ENCODE peak calls at places on chromosome 5, in four cellular contexts. K is A549, T is HepG2, W is GM12878. O is an unnamed sample.

GRCh38 chr5:103223031-103223955 is 35.3 kb upstream of the MACIR start:
- DNase-seq in K (no peak), T (no peak), W (no peak), O (no peak)

GRCh38 chr5:5014836-5015235 is 125.3 kb upstream of the ADAMTS16 start:
- DNase-seq in K (no peak), T (no peak), W (no peak), O (no peak)

GRCh38 chr5:54470191-54470590 is 14.7 kb downstream of the HSPB3 start:
- DNase-seq in K (no peak), T (no peak), W (no peak), O (no peak)

GRCh38 chr5:16568875-16569580 is 47.8 kb downstream of the RETREG1 start:
- DNase-seq in K (no peak), T (no peak), W (no peak), O (no peak)

GRCh38 chr5:128121679-128122078 is 38.1 kb downstream of the SLC12A2 start:
- DNase-seq in K (no peak), T (no peak), W (no peak), O (no peak)

GRCh38 chr5:151023651-151024050 is 3.3 kb downstream of the GPX3 start:
- DNase-seq in K (no peak), T (no peak), W (no peak), O (peak; percentile 23)

GRCh38 chr5:502325-503079 is 21.7 kb downstream of the SLC9A3 start:
- DNase-seq in K (no peak), T (no peak), W (no peak), O (no peak)

GRCh38 chr5:132679166-132679565 is 5.4 kb downstream of the IL4 start:
- DNase-seq in K (no peak), T (no peak), W (no peak), O (no peak)

GRCh38 chr5:143340891-143341685 is 62.4 kb downstream of the NR3C1 start:
- DNase-seq in K (no peak), T (no peak), W (no peak), O (no peak)

GRCh38 chr5:28708472-28708871 is 1670.1 kb upstream of the CDH9 start:
- DNase-seq in K (no peak), T (no peak), W (no peak), O (no peak)

GRCh38 chr5:147176422-147176821 is 58.4 kb upstream of the STK32A start:
- DNase-seq in K (no peak), T (no peak), W (no peak), O (no peak)

GRCh38 chr5:176444742-176445141 is 3.4 kb upstream of the FAF2 start:
- DNase-seq in K (no peak), T (no peak), W (no peak), O (no peak)

GRCh38 chr5:134245101-134245604 is 19.3 kb upstream of the PPP2CA start:
- DNase-seq in K (no peak), T (peak; percentile 86), W (no peak), O (no peak)

GRCh38 chr5:167104351-167104750 is 1187.1 kb upstream of the WWC1 start:
- DNase-seq in K (no peak), T (no peak), W (no peak), O (no peak)

GRCh38 chr5:140151719-140152609 is 23.0 kb upstream of the CYSTM1 start:
- DNase-seq in K (no peak), T (no peak), W (no peak), O (no peak)

GRCh38 chr5:142115937-142116614 is 7.5 kb downstream of the NDFIP1 start:
- DNase-seq in K (no peak), T (no peak), W (no peak), O (no peak)

GRCh38 chr5:3891118-3891517 is 295.5 kb downstream of the IRX1 start:
- DNase-seq in K (no peak), T (no peak), W (no peak), O (no peak)

GRCh38 chr5:172283862-172284274 is 304 bp upstream of the UBTD2 start:
- DNase-seq in K (peak; percentile 93), T (peak; percentile 50), W (no peak), O (peak; percentile 96)

GRCh38 chr5:96175090-96175489 is 213.4 kb upstream of the ELL2 start:
- DNase-seq in K (peak; percentile 28), T (no peak), W (peak; percentile 17), O (no peak)

GRCh38 chr5:5638193-5638592 is 215.7 kb downstream of the ICE1 start:
- DNase-seq in K (no peak), T (no peak), W (no peak), O (no peak)

GRCh38 chr5:73948720-73949119 is 322.7 kb downstream of the ARHGEF28 start:
- DNase-seq in K (no peak), T (no peak), W (no peak), O (no peak)

GRCh38 chr5:151741678-151742423 is 16.6 kb downstream of the ATOX1 start:
- DNase-seq in K (no peak), T (no peak), W (no peak), O (no peak)

GRCh38 chr5:75668348-75668895 is 48.8 kb downstream of the POC5 start:
- DNase-seq in K (no peak), T (no peak), W (no peak), O (no peak)

GRCh38 chr5:127305486-127305885 is 14.9 kb downstream of the MEGF10 start:
- DNase-seq in K (no peak), T (no peak), W (no peak), O (no peak)

GRCh38 chr5:73299017-73299630 is 126.1 kb downstream of the TMEM174 start:
- DNase-seq in K (no peak), T (no peak), W (no peak), O (no peak)

GRCh38 chr5:61881821-61882220 is 424.2 kb upstream of the KIF2A start:
- DNase-seq in K (no peak), T (no peak), W (no peak), O (no peak)

GRCh38 chr5:33275921-33276705 is 164.7 kb upstream of the TARS1 start:
- DNase-seq in K (no peak), T (no peak), W (no peak), O (no peak)

GRCh38 chr5:156929366-156929948 is 33.6 kb downstream of the TIMD4 start:
- DNase-seq in K (no peak), T (no peak), W (no peak), O (no peak)

GRCh38 chr5:176543428-176544182 is 5.5 kb upstream of the CDHR2 start:
- DNase-seq in K (peak; percentile 53), T (no peak), W (no peak), O (peak; percentile 89)

GRCh38 chr5:73591698-73592501 is 26.4 kb downstream of the UTP15 start:
- DNase-seq in K (no peak), T (no peak), W (no peak), O (no peak)

GRCh38 chr5:67966712-67967111 is 248.8 kb upstream of the PIK3R1 start:
- DNase-seq in K (no peak), T (no peak), W (no peak), O (no peak)

GRCh38 chr5:62326702-62327101 is 20.7 kb downstream of the KIF2A start:
- DNase-seq in K (no peak), T (no peak), W (no peak), O (no peak)

GRCh38 chr5:58793888-58794287 is 211.0 kb downstream of the RAB3C start:
- DNase-seq in K (no peak), T (no peak), W (no peak), O (no peak)

GRCh38 chr5:97752871-97753270 is 569.8 kb upstream of the RIOK2 start:
- DNase-seq in K (no peak), T (no peak), W (no peak), O (no peak)

GRCh38 chr5:78527054-78527884 is 121.3 kb downstream of the LHFPL2 start:
- DNase-seq in K (peak; percentile 60), T (no peak), W (no peak), O (peak; percentile 82)

GRCh38 chr5:42005561-42006153 is 80.6 kb downstream of the FBXO4 start:
- DNase-seq in K (peak; percentile 8), T (peak; percentile 6), W (no peak), O (peak; percentile 20)

GRCh38 chr5:179273441-179274145 is 71.7 kb downstream of the ADAMTS2 start:
- DNase-seq in K (no peak), T (no peak), W (no peak), O (no peak)

GRCh38 chr5:179276838-179277395 is 68.3 kb downstream of the ADAMTS2 start:
- DNase-seq in K (no peak), T (no peak), W (no peak), O (peak; percentile 26)

GRCh38 chr5:179274321-179275315 is 70.6 kb downstream of the ADAMTS2 start:
- DNase-seq in K (no peak), T (no peak), W (no peak), O (no peak)

GRCh38 chr5:179275941-179276837 is 69.1 kb downstream of the ADAMTS2 start:
- DNase-seq in K (no peak), T (peak; percentile 26), W (no peak), O (peak; percentile 39)

DNA sequence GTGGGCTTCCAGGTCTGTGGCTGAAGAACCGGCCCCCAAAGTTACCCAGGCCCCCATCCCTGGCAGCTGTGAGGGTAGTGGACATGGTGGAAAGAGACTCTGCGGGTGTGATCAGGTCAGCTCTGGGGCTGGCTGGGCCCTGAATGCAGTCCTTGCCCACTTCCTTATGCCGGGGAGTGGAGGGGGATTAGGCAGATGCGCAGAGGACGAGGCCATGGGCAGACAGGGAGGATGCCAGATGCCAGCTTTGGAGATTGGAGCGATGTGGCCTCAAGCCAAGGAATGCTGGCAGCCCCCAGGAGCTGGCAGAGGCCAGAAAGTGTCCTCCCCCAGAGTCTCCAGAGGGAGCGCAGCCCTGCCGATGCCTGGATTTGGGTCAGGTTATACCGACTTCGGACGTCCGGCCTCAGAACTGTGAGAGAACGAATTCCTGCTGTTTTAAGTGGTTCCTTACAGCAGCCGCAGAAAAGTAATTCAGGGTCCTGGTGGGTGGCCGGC is 69.8 kb downstream of the ADAMTS2 start:
- DNase-seq in K (no peak), T (no peak), W (no peak), O (no peak)
- TF ChIP-seq POLR2AphosphoS2 in K (no peak), T (no peak), W (no peak), O (no peak)

DNA sequence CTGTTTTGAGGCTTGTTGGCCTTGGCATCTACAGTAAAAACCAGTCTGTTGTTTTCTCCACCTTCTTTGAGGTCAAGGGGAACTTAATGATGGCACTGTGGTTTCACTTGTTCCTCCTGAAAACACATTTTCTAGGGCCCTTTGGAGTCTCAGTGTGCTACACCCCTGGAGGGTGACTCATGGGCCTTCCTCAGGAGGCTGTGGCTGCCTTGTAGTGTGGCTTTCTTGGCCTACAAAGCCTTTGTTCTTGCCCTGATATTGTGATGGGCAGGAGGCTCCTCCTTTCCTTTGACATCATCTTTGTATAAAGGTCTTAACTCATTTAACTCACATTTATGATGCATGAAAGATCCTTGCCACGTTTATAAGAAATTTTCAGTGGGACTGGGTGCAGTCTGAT is 56.3 kb upstream of the GPBP1 start:
- DNase-seq in K (no peak), T (no peak), W (peak; percentile 7), O (no peak)
- TF ChIP-seq MAX in K (no peak), T (no peak), W (no peak), O (no peak)

GRCh38 chr5:138981606-138982005 is 106.5 kb upstream of the LRRTM2 start:
- DNase-seq in K (no peak), T (no peak), W (no peak), O (no peak)

GRCh38 chr5:138981131-138981530 is 106.0 kb upstream of the LRRTM2 start:
- DNase-seq in K (no peak), T (no peak), W (no peak), O (no peak)

GRCh38 chr5:138979684-138980275 is 104.6 kb upstream of the LRRTM2 start:
- DNase-seq in K (no peak), T (no peak), W (no peak), O (peak; percentile 25)

GRCh38 chr5:138975098-138975847 is 100.1 kb upstream of the LRRTM2 start:
- DNase-seq in K (no peak), T (no peak), W (no peak), O (peak; percentile 73)

GRCh38 chr5:138978085-138978484 is 103.0 kb upstream of the LRRTM2 start:
- DNase-seq in K (no peak), T (no peak), W (no peak), O (no peak)
- TF ChIP-seq BHLHE40 in K (no peak), T (no peak), W (no peak), O (no peak)

GRCh38 chr5:35860686-35861085 is 4.0 kb downstream of the IL7R start:
- DNase-seq in K (no peak), T (no peak), W (no peak), O (no peak)
- TF ChIP-seq POLR2AphosphoS2 in K (no peak), T (no peak), W (no peak), O (no peak)

O was measured in K562.